ENCODE peak calls at places on chromosomes 3 and 15, in eight cellular contexts. T is HuH-7.5; D is tibial nerve; Y is activated CD4-positive, alpha-beta T cell treated with anti-CD3 and anti-CD28 coated beads, Interleukin-2, amount 50 U/mL, for 4 hours; G is aorta; Q is AG20443; E is GM03348; R is left cardiac atrium. A is an unnamed sample.

GRCh38 chr3:32841875-32842505 is 24.2 kb downstream of the TRIM71 start:
- DNase-seq in E (no peak), G (no peak), D (no peak), T (no peak), R (no peak), Y (no peak), Q (no peak), A (no peak)

GRCh38 chr3:144590854-144591253 is 619.2 kb downstream of the DIPK2A start:
- DNase-seq in G (no peak), E (peak; percentile 52), Q (peak; percentile 35), Y (no peak), D (no peak), T (no peak), R (no peak), A (no peak)

GRCh38 chr15:52337961-52338535 is 42.4 kb upstream of the MYO5C start:
- DNase-seq in Y (no peak), G (no peak), Q (no peak), E (no peak), R (no peak), T (no peak), D (no peak), A (no peak)

GRCh38 chr3:18189651-18190050 is 235.5 kb downstream of the SATB1 start:
- DNase-seq in D (no peak), G (no peak), Q (peak; percentile 83), Y (no peak), T (no peak), R (no peak), E (peak; percentile 69), A (no peak)

GRCh38 chr3:49134471-49135265 is 1.8 kb upstream of the LAMB2 start:
- DNase-seq in R (no peak), Q (no peak), T (no peak), E (no peak), Y (no peak), D (no peak), G (no peak), A (no peak)

GRCh38 chr3:33826688-33827087 is 28.3 kb downstream of the PDCD6IP start:
- DNase-seq in G (no peak), Q (peak; percentile 23), R (no peak), E (peak; percentile 37), Y (no peak), T (no peak), D (no peak), A (no peak)

GRCh38 chr3:10594915-10595314 is 89.5 kb upstream of the ATP2B2 start:
- DNase-seq in E (peak; percentile 69), D (no peak), T (peak; percentile 91), R (peak; percentile 43), Q (peak; percentile 79), G (no peak), Y (peak; percentile 13), A (no peak)

GRCh38 chr3:45034612-45035252 is 8.6 kb downstream of the CLEC3B start:
- DNase-seq in D (peak; percentile 54), Q (no peak), T (no peak), E (no peak), G (peak; percentile 82), Y (no peak), R (peak; percentile 71), A (no peak)

GRCh38 chr3:136862611-136862951 is 573 bp downstream of the NCK1 start:
- DNase-seq in T (peak; percentile 52), Y (peak; percentile 18), Q (peak; percentile 63), D (peak; percentile 29), R (peak; percentile 70), G (peak; percentile 81), E (peak; percentile 67), A (no peak)

GRCh38 chr3:41863024-41863423 is 98.9 kb downstream of the ULK4 start:
- DNase-seq in Q (no peak), R (no peak), E (no peak), G (no peak), D (no peak), Y (no peak), T (no peak), A (no peak)

GRCh38 chr3:98972155-98972554 is 70.7 kb upstream of the DCBLD2 start:
- DNase-seq in D (no peak), Y (no peak), T (no peak), R (no peak), E (peak; percentile 63), G (no peak), Q (peak; percentile 57), A (no peak)

GRCh38 chr3:103794656-103795055 is 1359.8 kb downstream of the ZPLD1 start:
- DNase-seq in D (no peak), R (no peak), Y (no peak), G (no peak), T (no peak), E (no peak), Q (no peak), A (no peak)

GRCh38 chr15:62749445-62749844 is 293.1 kb upstream of the TPM1 start:
- DNase-seq in D (no peak), T (no peak), G (no peak), Q (no peak), E (no peak), R (no peak), Y (no peak), A (no peak)

GRCh38 chr15:85924088-85924487 is 129.4 kb upstream of the KLHL25 start:
- DNase-seq in G (no peak), Q (no peak), R (no peak), D (no peak), E (no peak), Y (no peak), T (no peak), A (no peak)

GRCh38 chr3:53842436-53843194 is 3.6 kb downstream of the CHDH start:
- DNase-seq in T (peak; percentile 59), Q (peak; percentile 47), R (no peak), Y (no peak), G (no peak), E (no peak), D (peak; percentile 58), A (no peak)

GRCh38 chr3:128620268-128620691 is 30.3 kb downstream of the RPN1 start:
- DNase-seq in G (peak; percentile 63), R (no peak), D (no peak), Q (no peak), E (no peak), T (no peak), Y (no peak), A (no peak)

GRCh38 chr3:159252274-159252673 is 450.4 kb downstream of the MFSD1 start:
- DNase-seq in Q (peak; percentile 45), E (peak; percentile 31), Y (no peak), R (no peak), T (no peak), D (no peak), G (no peak), A (no peak)

GRCh38 chr15:25431821-25432561 is 6.8 kb downstream of the UBE3A start:
- DNase-seq in T (no peak), Q (no peak), G (no peak), D (no peak), E (no peak), R (no peak), Y (no peak), A (no peak)

GRCh38 chr15:61892140-61892539 is 168.1 kb downstream of the VPS13C start:
- DNase-seq in Y (no peak), Q (no peak), D (no peak), E (no peak), R (no peak), G (no peak), T (no peak), A (no peak)

GRCh38 chr15:89760303-89761008 is 9.4 kb upstream of the MESP1 start:
- DNase-seq in T (peak; percentile 96), D (peak; percentile 76), E (peak; percentile 92), R (peak; percentile 77), Q (peak; percentile 91), Y (peak; percentile 55), G (peak; percentile 94), A (peak; percentile 57)

GRCh38 chr3:170128259-170128976 is 53.1 kb downstream of the PHC3 start:
- DNase-seq in R (no peak), G (no peak), D (no peak), Y (no peak), E (no peak), Q (no peak), T (no peak), A (no peak)

GRCh38 chr3:127584734-127585133 is 5.8 kb downstream of the TPRA1 start:
- DNase-seq in E (no peak), G (no peak), R (no peak), Y (no peak), Q (no peak), T (no peak), D (no peak), A (no peak)

GRCh38 chr15:93037341-93038063 is 51.5 kb downstream of the RGMA start:
- DNase-seq in T (peak; percentile 23), Y (no peak), D (peak; percentile 67), G (peak; percentile 82), R (peak; percentile 77), E (peak; percentile 70), Q (peak; percentile 69), A (no peak)

A was measured in activated CD8-positive, alpha-beta memory T cell treated with anti-CD3 and anti-CD28 coated beads, Interleukin-2, amount 50 U/mL, for 4 hours.